ENCODE peak calls at places on chromosomes 2 and 18, in four cellular contexts. One of them, this sample, is unnamed.

GRCh38 chr18:59516356-59517155 is 157.5 kb upstream of the LMAN1 start:
- DNase-seq in Peyer's patch: no peak
- DNase-seq in astrocyte of the spinal cord: peak; percentile 38
- DNase-seq in PC-9: peak; percentile 91
- DNase-seq in this sample: peak; percentile 88

GRCh38 chr2:4053769-4054493 is 350.6 kb downstream of the DCDC2C start:
- DNase-seq in Peyer's patch: no peak
- DNase-seq in astrocyte of the spinal cord: no peak
- DNase-seq in PC-9: no peak
- DNase-seq in this sample: no peak

GRCh38 chr2:106885981-106886915 is at the start of gene ST6GAL2:
- DNase-seq in Peyer's patch: no peak
- DNase-seq in astrocyte of the spinal cord: peak; percentile 37
- DNase-seq in PC-9: no peak
- DNase-seq in this sample: peak; percentile 25

GRCh38 chr2:130251865-130252620 is 53.8 kb upstream of the TUBA3E start:
- DNase-seq in Peyer's patch: no peak
- DNase-seq in astrocyte of the spinal cord: no peak
- DNase-seq in PC-9: no peak
- DNase-seq in this sample: no peak

GRCh38 chr2:37876227-37876626 is 48.9 kb upstream of the RMDN2 start:
- DNase-seq in Peyer's patch: no peak
- DNase-seq in astrocyte of the spinal cord: no peak
- DNase-seq in PC-9: no peak
- DNase-seq in this sample: no peak

GRCh38 chr2:203706403-203706802 is at the start of gene CD28:
- DNase-seq in Peyer's patch: no peak
- DNase-seq in astrocyte of the spinal cord: no peak
- DNase-seq in PC-9: no peak
- DNase-seq in this sample: no peak

GRCh38 chr2:239519921-239520585 is 119.2 kb upstream of the HDAC4 start:
- DNase-seq in Peyer's patch: no peak
- DNase-seq in astrocyte of the spinal cord: no peak
- DNase-seq in PC-9: no peak
- DNase-seq in this sample: no peak

GRCh38 chr2:159137511-159138101 is 148.9 kb downstream of the WDSUB1 start:
- DNase-seq in Peyer's patch: no peak
- DNase-seq in astrocyte of the spinal cord: no peak
- DNase-seq in PC-9: no peak
- DNase-seq in this sample: peak; percentile 40

GRCh38 chr2:8662239-8662879 is 19.5 kb upstream of the ID2 start:
- DNase-seq in Peyer's patch: no peak
- DNase-seq in astrocyte of the spinal cord: peak; percentile 82
- DNase-seq in PC-9: peak; percentile 50
- DNase-seq in this sample: peak; percentile 46

GRCh38 chr18:10131036-10131774 is 217.4 kb downstream of the VAPA start:
- DNase-seq in Peyer's patch: no peak
- DNase-seq in astrocyte of the spinal cord: no peak
- DNase-seq in PC-9: no peak
- DNase-seq in this sample: no peak

GRCh38 chr2:110104025-110104771 is 11.4 kb downstream of the MALL start:
- DNase-seq in Peyer's patch: no peak
- DNase-seq in astrocyte of the spinal cord: peak; percentile 41
- DNase-seq in PC-9: peak; percentile 62
- DNase-seq in this sample: no peak

GRCh38 chr2:160650196-160651108 is 156.8 kb upstream of the RBMS1 start:
- DNase-seq in Peyer's patch: no peak
- DNase-seq in astrocyte of the spinal cord: no peak
- DNase-seq in PC-9: peak; percentile 72
- DNase-seq in this sample: no peak

GRCh38 chr2:42052702-42053481 is 5.1 kb downstream of the PKDCC start:
- DNase-seq in Peyer's patch: peak; percentile 65
- DNase-seq in astrocyte of the spinal cord: peak; percentile 52
- DNase-seq in PC-9: no peak
- DNase-seq in this sample: peak; percentile 90
- H3K4me3 ChIP-seq in Peyer's patch: no peak overlapping the region
- H3K4me3 ChIP-seq in astrocyte of the spinal cord: no peak overlapping the region
- H3K4me3 ChIP-seq in PC-9: no peak overlapping the region
- H3K4me3 ChIP-seq in this sample: peak overlapping the region; percentile 33

DNA sequence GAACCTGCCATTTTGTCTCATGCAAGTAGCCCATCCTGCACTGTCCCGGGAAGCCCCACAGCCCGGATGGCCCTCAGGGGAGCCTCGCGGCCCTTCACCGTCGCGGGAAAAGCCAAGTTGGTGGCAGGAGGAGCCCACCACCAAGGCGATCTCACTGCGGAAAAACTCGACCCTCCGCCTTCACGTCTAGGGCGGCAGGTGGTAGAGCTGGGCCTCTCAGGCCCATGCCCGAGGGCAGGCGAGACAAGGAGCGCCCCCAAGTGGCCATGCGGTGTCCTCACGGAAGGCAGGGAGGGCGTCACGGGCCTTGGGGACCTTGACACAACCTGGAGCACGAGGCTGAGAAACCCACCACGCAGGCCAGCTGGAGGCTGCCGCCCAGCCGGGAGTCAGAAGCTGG is 34.8 kb upstream of the SKA1 start:
- DNase-seq in Peyer's patch: no peak
- DNase-seq in astrocyte of the spinal cord: no peak
- DNase-seq in PC-9: no peak
- DNase-seq in this sample: no peak
- TF ChIP-seq CTCF in Peyer's patch: no peak
- TF ChIP-seq CTCF in astrocyte of the spinal cord: no peak
- TF ChIP-seq CTCF in PC-9: no peak
- TF ChIP-seq CTCF in this sample: no peak

DNA sequence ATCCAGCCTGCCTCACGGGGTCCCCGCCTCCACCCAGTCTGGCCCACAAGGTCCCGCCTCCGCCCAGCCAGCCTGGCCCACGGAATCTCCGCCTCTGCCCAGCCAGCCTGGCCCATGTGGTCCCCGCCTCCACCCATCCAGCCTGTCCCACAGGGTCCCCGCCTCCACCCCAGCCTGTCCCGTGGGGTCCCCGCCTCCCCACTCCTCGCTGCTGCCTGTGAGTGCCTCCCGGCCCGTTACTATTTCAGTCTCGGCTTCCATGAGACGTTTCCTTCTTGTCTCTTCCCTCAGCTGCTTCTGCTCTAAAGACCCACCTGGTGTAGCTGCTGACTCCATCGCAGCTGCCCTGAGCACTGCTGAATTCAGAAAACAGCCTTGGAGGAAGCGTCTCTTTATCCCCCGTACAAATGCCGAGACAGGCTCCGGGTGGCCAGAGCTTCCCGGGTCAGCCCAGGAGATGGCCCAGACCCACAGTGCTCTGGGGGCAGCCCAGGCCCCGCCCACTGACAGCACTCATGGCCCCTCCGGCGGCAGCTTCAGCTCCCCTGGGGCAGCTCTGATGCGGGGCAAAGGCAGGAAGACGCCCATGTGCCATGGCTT is 69.8 kb downstream of the NFATC1 start:
- DNase-seq in Peyer's patch: no peak
- DNase-seq in astrocyte of the spinal cord: no peak
- DNase-seq in PC-9: no peak
- DNase-seq in this sample: peak; percentile 25
- H3K4me3 ChIP-seq in Peyer's patch: peak overlapping the region; percentile 28
- H3K4me3 ChIP-seq in astrocyte of the spinal cord: no peak overlapping the region
- H3K4me3 ChIP-seq in PC-9: no peak overlapping the region
- H3K4me3 ChIP-seq in this sample: no peak overlapping the region

GRCh38 chr2:119231975-119232665 is 8.5 kb downstream of the STEAP3 start:
- DNase-seq in Peyer's patch: no peak
- DNase-seq in astrocyte of the spinal cord: peak; percentile 57
- DNase-seq in PC-9: no peak
- DNase-seq in this sample: peak; percentile 60

GRCh38 chr2:119233326-119234020 is 9.8 kb downstream of the STEAP3 start:
- DNase-seq in Peyer's patch: no peak
- DNase-seq in astrocyte of the spinal cord: peak; percentile 53
- DNase-seq in PC-9: peak; percentile 87
- DNase-seq in this sample: peak; percentile 72

GRCh38 chr2:119236796-119237195 is 13.2 kb downstream of the STEAP3 start:
- DNase-seq in Peyer's patch: no peak
- DNase-seq in astrocyte of the spinal cord: no peak
- DNase-seq in PC-9: no peak
- DNase-seq in this sample: no peak

GRCh38 chr2:119232666-119232993 is 9.0 kb downstream of the STEAP3 start:
- DNase-seq in Peyer's patch: no peak
- DNase-seq in astrocyte of the spinal cord: no peak
- DNase-seq in PC-9: no peak
- DNase-seq in this sample: no peak

GRCh38 chr2:119234021-119235019 is 10.7 kb downstream of the STEAP3 start:
- DNase-seq in Peyer's patch: no peak
- DNase-seq in astrocyte of the spinal cord: peak; percentile 32
- DNase-seq in PC-9: no peak
- DNase-seq in this sample: peak; percentile 50
- TF ChIP-seq CTCF in Peyer's patch: no peak
- TF ChIP-seq CTCF in astrocyte of the spinal cord: peak; percentile 56
- TF ChIP-seq CTCF in PC-9: peak; percentile 41
- TF ChIP-seq CTCF in this sample: peak; percentile 60